ENCODE peak calls at places on chromosomes 5 and 9, in eight cellular contexts. One of them, this sample, is unnamed.

GRCh38 chr5:151023651-151024050 is 3.3 kb downstream of the GPX3 start:
- DNase-seq in NCI-H2171: no peak
- DNase-seq in right atrium auricular region: peak
- DNase-seq in fibroblast of gingiva: peak
- DNase-seq in IMR-90: no peak
- DNase-seq in AG09309: no peak
- DNase-seq in H9: no peak
- DNase-seq in stimulated activated naive CD8-positive, alpha-beta T cell treated with anti-CD3 and anti-CD28 coated beads, Interleukin-15, Interleukin-2, amounts not matched to agents 100 U/mL and 50 U/mL, for 24 hours: no peak
- DNase-seq in this sample: no peak

GRCh38 chr5:115418788-115419187 is 122.3 kb upstream of the CCDC112 start:
- DNase-seq in NCI-H2171: no peak
- DNase-seq in right atrium auricular region: no peak
- DNase-seq in fibroblast of gingiva: no peak
- DNase-seq in IMR-90: no peak
- DNase-seq in AG09309: no peak
- DNase-seq in H9: no peak
- DNase-seq in stimulated activated naive CD8-positive, alpha-beta T cell treated with anti-CD3 and anti-CD28 coated beads, Interleukin-15, Interleukin-2, amounts not matched to agents 100 U/mL and 50 U/mL, for 24 hours: no peak
- DNase-seq in this sample: no peak

GRCh38 chr5:42057254-42057690 is 132.2 kb downstream of the FBXO4 start:
- DNase-seq in NCI-H2171: peak
- DNase-seq in right atrium auricular region: no peak
- DNase-seq in fibroblast of gingiva: no peak
- DNase-seq in IMR-90: peak
- DNase-seq in AG09309: peak
- DNase-seq in H9: peak
- DNase-seq in stimulated activated naive CD8-positive, alpha-beta T cell treated with anti-CD3 and anti-CD28 coated beads, Interleukin-15, Interleukin-2, amounts not matched to agents 100 U/mL and 50 U/mL, for 24 hours: peak
- DNase-seq in this sample: peak

GRCh38 chr5:1492757-1493156 is 31.0 kb downstream of the LPCAT1 start:
- DNase-seq in NCI-H2171: no peak
- DNase-seq in right atrium auricular region: no peak
- DNase-seq in fibroblast of gingiva: no peak
- DNase-seq in IMR-90: no peak
- DNase-seq in AG09309: no peak
- DNase-seq in H9: no peak
- DNase-seq in stimulated activated naive CD8-positive, alpha-beta T cell treated with anti-CD3 and anti-CD28 coated beads, Interleukin-15, Interleukin-2, amounts not matched to agents 100 U/mL and 50 U/mL, for 24 hours: peak
- DNase-seq in this sample: no peak

GRCh38 chr9:129006328-129007034 is 21.6 kb downstream of the SH3GLB2 start:
- DNase-seq in NCI-H2171: peak
- DNase-seq in right atrium auricular region: peak
- DNase-seq in fibroblast of gingiva: peak
- DNase-seq in IMR-90: peak
- DNase-seq in AG09309: peak
- DNase-seq in H9: peak
- DNase-seq in stimulated activated naive CD8-positive, alpha-beta T cell treated with anti-CD3 and anti-CD28 coated beads, Interleukin-15, Interleukin-2, amounts not matched to agents 100 U/mL and 50 U/mL, for 24 hours: peak
- DNase-seq in this sample: peak

GRCh38 chr5:163079618-163080017 is 357.8 kb upstream of the CCNG1 start:
- DNase-seq in NCI-H2171: no peak
- DNase-seq in right atrium auricular region: no peak
- DNase-seq in fibroblast of gingiva: no peak
- DNase-seq in IMR-90: no peak
- DNase-seq in AG09309: no peak
- DNase-seq in H9: no peak
- DNase-seq in stimulated activated naive CD8-positive, alpha-beta T cell treated with anti-CD3 and anti-CD28 coated beads, Interleukin-15, Interleukin-2, amounts not matched to agents 100 U/mL and 50 U/mL, for 24 hours: peak
- DNase-seq in this sample: no peak

GRCh38 chr5:56681346-56681745 is 134.0 kb upstream of the MAP3K1 start:
- DNase-seq in NCI-H2171: no peak
- DNase-seq in right atrium auricular region: no peak
- DNase-seq in fibroblast of gingiva: peak
- DNase-seq in IMR-90: peak
- DNase-seq in AG09309: no peak
- DNase-seq in H9: no peak
- DNase-seq in stimulated activated naive CD8-positive, alpha-beta T cell treated with anti-CD3 and anti-CD28 coated beads, Interleukin-15, Interleukin-2, amounts not matched to agents 100 U/mL and 50 U/mL, for 24 hours: no peak
- DNase-seq in this sample: no peak

GRCh38 chr5:52743970-52744369 is 43.7 kb upstream of the ITGA1 start:
- DNase-seq in NCI-H2171: no peak
- DNase-seq in right atrium auricular region: no peak
- DNase-seq in fibroblast of gingiva: no peak
- DNase-seq in IMR-90: peak
- DNase-seq in AG09309: peak
- DNase-seq in H9: no peak
- DNase-seq in stimulated activated naive CD8-positive, alpha-beta T cell treated with anti-CD3 and anti-CD28 coated beads, Interleukin-15, Interleukin-2, amounts not matched to agents 100 U/mL and 50 U/mL, for 24 hours: no peak
- DNase-seq in this sample: no peak

GRCh38 chr5:11642398-11642797 is 261.8 kb downstream of the CTNND2 start:
- DNase-seq in NCI-H2171: no peak
- DNase-seq in right atrium auricular region: no peak
- DNase-seq in fibroblast of gingiva: no peak
- DNase-seq in IMR-90: no peak
- DNase-seq in AG09309: no peak
- DNase-seq in H9: no peak
- DNase-seq in stimulated activated naive CD8-positive, alpha-beta T cell treated with anti-CD3 and anti-CD28 coated beads, Interleukin-15, Interleukin-2, amounts not matched to agents 100 U/mL and 50 U/mL, for 24 hours: no peak
- DNase-seq in this sample: no peak

This sample was measured in GM12891.